ENCODE peak calls at places on chromosomes 5 and 9, in nine cellular contexts. Y, J, I, Z, O, G, K, X and S are unnamed samples. For H3K4me1, the result is how much of the 10 kb centered on the place peaks cover.

GRCh38 chr5:143403607-143404415 is at the start of gene NR3C1:
- DNase-seq in G (peak), Z (peak), K (peak), X (peak), J (peak), I (peak), Y (peak), O (peak), S (peak)

GRCh38 chr9:87675906-87676515 is 49.9 kb upstream of the CTSL start:
- DNase-seq in G (no peak), X (no peak), Z (no peak), K (no peak), O (no peak), J (no peak), Y (no peak), I (no peak), S (no peak)

GRCh38 chr5:179901915-179902762 is 5.6 kb downstream of the TBC1D9B start:
- DNase-seq in X (no peak), I (no peak), G (no peak), K (no peak), Z (peak), Y (no peak), O (no peak), J (no peak), S (no peak)

GRCh38 chr9:17219261-17219660 is 84.4 kb downstream of the CNTLN start:
- DNase-seq in Y (peak), K (no peak), G (no peak), J (no peak), I (peak), Z (no peak), O (no peak), X (peak), S (no peak)

GRCh38 chr5:96875805-96876291 is 452 bp upstream of the ERAP2 start:
- DNase-seq in Y (no peak), G (no peak), J (no peak), Z (no peak), X (no peak), K (no peak), O (peak), I (no peak), S (peak)

GRCh38 chr5:64229163-64229774 is 63.6 kb downstream of the RNF180 start:
- DNase-seq in K (no peak), X (peak), Z (no peak), G (no peak), Y (peak), O (peak), J (no peak), I (peak), S (peak)

GRCh38 chr9:76987594-76988200 is 31.8 kb upstream of the FOXB2 start:
- DNase-seq in O (peak), X (peak), Z (no peak), G (no peak), Y (peak), I (peak), K (no peak), J (no peak), S (peak)

GRCh38 chr5:81195334-81195929 is 37.7 kb upstream of the CKMT2 start:
- DNase-seq in X (peak), G (no peak), Z (no peak), Y (no peak), J (no peak), O (peak), I (no peak), K (no peak), S (no peak)

GRCh38 chr5:95940758-95941682 is 20.6 kb downstream of the ELL2 start:
- DNase-seq in G (no peak), X (no peak), I (no peak), Z (no peak), Y (peak), J (no peak), O (no peak), K (no peak), S (no peak)

GRCh38 chr5:120703923-120704445 is 239.9 kb downstream of the PRR16 start:
- DNase-seq in O (no peak), Y (no peak), G (no peak), K (no peak), I (no peak), J (no peak), X (no peak), Z (no peak), S (no peak)

GRCh38 chr5:149172261-149172660 is 31.0 kb downstream of the ABLIM3 start:
- DNase-seq in G (no peak), X (peak), K (no peak), Y (peak), J (no peak), Z (no peak), I (peak), O (no peak), S (no peak)

GRCh38 chr9:98973546-98973921 is 29.8 kb downstream of the COL15A1 start:
- DNase-seq in I (no peak), G (peak), X (no peak), Z (no peak), K (peak), J (peak), O (no peak), Y (no peak), S (no peak)

GRCh38 chr5:32027717-32028321 is 146.3 kb downstream of the GOLPH3 start:
- DNase-seq in X (peak), G (peak), J (peak), O (no peak), K (peak), I (peak), Y (peak), Z (no peak), S (no peak)

GRCh38 chr5:179568731-179569130 is 18.4 kb downstream of the RUFY1 start:
- DNase-seq in Y (no peak), K (no peak), X (peak), I (peak), J (no peak), G (no peak), Z (no peak), O (no peak), S (no peak)

GRCh38 chr9:81268048-81268447 is 421.3 kb downstream of the TLE1 start:
- DNase-seq in J (no peak), Y (peak), Z (no peak), G (no peak), X (peak), I (peak), O (no peak), K (no peak), S (no peak)

GRCh38 chr9:126667190-126668055 is 53.7 kb downstream of the LMX1B start:
- DNase-seq in Z (no peak), J (no peak), Y (no peak), K (no peak), O (no peak), X (no peak), I (no peak), G (no peak), S (no peak)

GRCh38 chr9:87857948-87858335 is 24.7 kb upstream of the SPATA31E1 start:
- DNase-seq in X (no peak), J (no peak), I (no peak), Z (no peak), G (no peak), O (peak), K (no peak), Y (no peak), S (no peak)

GRCh38 chr9:100670719-100671118 is 92.8 kb downstream of the CAVIN4 start:
- DNase-seq in I (no peak), J (no peak), Y (no peak), K (no peak), O (peak), Z (no peak), X (no peak), G (no peak), S (no peak)

GRCh38 chr5:172840077-172840777 is 6.2 kb downstream of the ERGIC1 start:
- DNase-seq in K (no peak), I (no peak), O (no peak), Z (no peak), J (no peak), G (no peak), Y (no peak), X (no peak), S (no peak)

GRCh38 chr9:130316406-130316805 is 50.8 kb downstream of the HMCN2 start:
- DNase-seq in Z (peak), Y (no peak), I (no peak), X (no peak), K (no peak), G (no peak), O (no peak), J (no peak), S (no peak)

GRCh38 chr9:15219511-15219910 is 87.5 kb downstream of the TTC39B start:
- DNase-seq in Y (no peak), X (no peak), Z (no peak), J (no peak), G (no peak), K (no peak), O (no peak), I (no peak), S (no peak)

GRCh38 chr5:62306494-62307363 is 723 bp downstream of the KIF2A start:
- DNase-seq in J (peak), G (peak), Z (peak), X (peak), K (peak), Y (peak), I (peak), O (peak), S (peak)

GRCh38 chr5:61275841-61276240 is 56.2 kb upstream of the ZSWIM6 start:
- DNase-seq in O (no peak), J (peak), Z (peak), Y (peak), K (peak), I (peak), G (peak), X (peak), S (no peak)

GRCh38 chr9:112020680-112021596 is 124.3 kb downstream of the UGCG start:
- DNase-seq in Z (no peak), I (peak), G (no peak), K (no peak), J (no peak), Y (peak), O (no peak), X (peak), S (no peak)

GRCh38 chr5:122816726-122817125 is 28.7 kb upstream of the SNX24 start:
- DNase-seq in X (no peak), Y (no peak), Z (no peak), G (no peak), O (no peak), K (no peak), I (no peak), J (no peak), S (no peak)

GRCh38 chr5:132303589-132303988 is 9.4 kb downstream of the SLC22A4 start:
- DNase-seq in I (no peak), Y (peak), Z (no peak), J (no peak), X (no peak), K (no peak), G (no peak), O (no peak), S (no peak)

GRCh38 chr5:84585218-84585617 is 200.5 kb upstream of the EDIL3 start:
- DNase-seq in J (no peak), X (no peak), Y (no peak), O (no peak), K (no peak), I (no peak), Z (peak), G (no peak), S (no peak)

GRCh38 chr5:168015506-168015905 is 275.9 kb upstream of the WWC1 start:
- DNase-seq in X (peak), Z (no peak), J (no peak), Y (peak), O (no peak), K (no peak), G (no peak), I (no peak), S (no peak)

GRCh38 chr9:93684161-93684765 is 107.9 kb downstream of the PHF2 start:
- DNase-seq in G (no peak), X (no peak), Z (no peak), O (no peak), I (no peak), Y (no peak), J (no peak), K (no peak), S (no peak)

GRCh38 chr5:170330568-170331054 is 33.0 kb upstream of the LCP2 start:
- DNase-seq in J (no peak), X (no peak), Y (no peak), K (no peak), G (no peak), O (peak), I (no peak), Z (no peak), S (peak)
- H3K4me1 ChIP-seq in J (under half), X (under half), Y (under half), K (under half), G (under half), O (under half), I (under half), Z (under half), S (under half)

GRCh38 chr9:136565722-136566552 is 20.1 kb upstream of the NOTCH1 start:
- DNase-seq in Y (no peak), G (no peak), I (no peak), Z (peak), X (no peak), J (no peak), O (no peak), K (no peak), S (no peak)
- H3K4me1 ChIP-seq in Y (under half), G (half or more), I (under half), Z (under half), X (half or more), J (half or more), O (under half), K (under half), S (under half)

GRCh38 chr9:29875522-29875921 is 2302.2 kb upstream of the C9orf72 start:
- DNase-seq in K (no peak), I (no peak), X (no peak), Y (no peak), G (no peak), Z (no peak), O (no peak), J (no peak), S (no peak)

DNA sequence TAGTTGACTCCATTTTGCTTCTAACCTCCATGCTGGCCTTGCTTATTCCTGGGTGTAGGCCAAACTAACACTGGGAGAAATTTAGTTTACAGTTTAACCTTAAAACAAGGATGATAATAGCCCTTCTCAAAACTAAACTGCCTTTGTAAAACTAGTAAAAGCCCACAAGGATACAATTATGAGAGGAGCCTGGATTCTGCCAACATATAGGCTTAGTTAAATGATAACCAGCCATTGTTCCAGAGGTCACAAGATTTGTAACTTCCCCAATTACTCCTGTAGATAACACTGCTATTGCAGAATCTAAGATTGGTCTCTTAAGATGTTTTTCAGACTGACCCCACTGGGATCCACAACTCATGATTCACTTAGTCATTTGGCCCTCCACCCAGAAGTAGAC is 2300.3 kb upstream of the C9orf72 start:
- DNase-seq in J (no peak), I (no peak), Z (no peak), K (no peak), X (no peak), Y (no peak), G (no peak), O (no peak), S (no peak)
- H3K4me1 ChIP-seq in J (under half), I (under half), Z (under half), K (under half), X (under half), Y (under half), G (under half), O (under half), S (under half)

GRCh38 chr5:141869040-141869439 is 9.2 kb downstream of the PCDH1 start:
- DNase-seq in G (no peak), X (no peak), O (no peak), I (no peak), K (no peak), Y (no peak), J (no peak), Z (no peak), S (no peak)
- H3K4me1 ChIP-seq in G (under half), X (under half), O (under half), I (under half), K (under half), Y (under half), J (under half), Z (under half), S (under half)